ENCODE peak calls at places on chromosomes 1 and 21, in four cellular contexts. One of them, this sample, is unnamed. For H3K4me1, the result is how much of the 10 kb centered on the place peaks cover.

GRCh38 chr1:17893891-17894631 is 138.9 kb downstream of the ACTL8 start:
- DNase-seq in transverse colon: no peak
- DNase-seq in keratinocyte: no peak
- DNase-seq in tibial nerve: no peak
- DNase-seq in this sample: no peak

GRCh38 chr1:6313382-6314265 is 52.7 kb upstream of the GPR153 start:
- DNase-seq in transverse colon: no peak
- DNase-seq in tibial nerve: no peak
- DNase-seq in keratinocyte: no peak
- DNase-seq in this sample: no peak

GRCh38 chr1:85584264-85584781 is 3.8 kb downstream of the CCN1 start:
- DNase-seq in keratinocyte: no peak
- DNase-seq in transverse colon: no peak
- DNase-seq in tibial nerve: no peak
- DNase-seq in this sample: no peak

GRCh38 chr21:17798796-17799195 is 20.4 kb downstream of the C21orf91 start:
- DNase-seq in keratinocyte: no peak
- DNase-seq in transverse colon: no peak
- DNase-seq in tibial nerve: no peak
- DNase-seq in this sample: no peak

GRCh38 chr1:211174375-211174774 is 40.4 kb upstream of the KCNH1 start:
- DNase-seq in transverse colon: no peak
- DNase-seq in tibial nerve: no peak
- DNase-seq in keratinocyte: peak
- DNase-seq in this sample: no peak

GRCh38 chr1:108316545-108316944 is 72.7 kb upstream of the NBPF4 start:
- DNase-seq in transverse colon: no peak
- DNase-seq in keratinocyte: no peak
- DNase-seq in tibial nerve: no peak
- DNase-seq in this sample: no peak

GRCh38 chr1:154446292-154446691 is 41.1 kb downstream of the IL6R start:
- DNase-seq in transverse colon: no peak
- DNase-seq in keratinocyte: no peak
- DNase-seq in tibial nerve: peak
- DNase-seq in this sample: no peak

GRCh38 chr1:65002508-65003315 is 36.4 kb upstream of the JAK1 start:
- DNase-seq in keratinocyte: peak
- DNase-seq in tibial nerve: peak
- DNase-seq in transverse colon: peak
- DNase-seq in this sample: peak

GRCh38 chr1:76141898-76142297 is 67.4 kb downstream of the ST6GALNAC3 start:
- DNase-seq in transverse colon: no peak
- DNase-seq in tibial nerve: no peak
- DNase-seq in keratinocyte: no peak
- DNase-seq in this sample: no peak

GRCh38 chr21:35406600-35406999 is 357.5 kb upstream of the RUNX1 start:
- DNase-seq in keratinocyte: no peak
- DNase-seq in tibial nerve: no peak
- DNase-seq in transverse colon: no peak
- DNase-seq in this sample: no peak

GRCh38 chr1:173112129-173112528 is 61.4 kb upstream of the TNFSF18 start:
- DNase-seq in keratinocyte: no peak
- DNase-seq in tibial nerve: no peak
- DNase-seq in transverse colon: no peak
- DNase-seq in this sample: no peak

GRCh38 chr1:50517488-50517887 is 94.2 kb upstream of the DMRTA2 start:
- DNase-seq in keratinocyte: no peak
- DNase-seq in transverse colon: no peak
- DNase-seq in tibial nerve: no peak
- DNase-seq in this sample: no peak

GRCh38 chr1:54302951-54303843 is 103.0 kb downstream of the SSBP3 start:
- DNase-seq in tibial nerve: no peak
- DNase-seq in transverse colon: no peak
- DNase-seq in keratinocyte: no peak
- DNase-seq in this sample: no peak

GRCh38 chr1:154960446-154961136 is 991 bp downstream of the PYGO2 start:
- DNase-seq in tibial nerve: no peak
- DNase-seq in keratinocyte: no peak
- DNase-seq in transverse colon: no peak
- DNase-seq in this sample: no peak

GRCh38 chr1:165116732-165117131 is 239.8 kb downstream of the LMX1A start:
- DNase-seq in tibial nerve: no peak
- DNase-seq in transverse colon: no peak
- DNase-seq in keratinocyte: peak
- DNase-seq in this sample: no peak

GRCh38 chr1:209406111-209406654 is 177.3 kb upstream of the CAMK1G start:
- DNase-seq in tibial nerve: no peak
- DNase-seq in keratinocyte: no peak
- DNase-seq in transverse colon: no peak
- DNase-seq in this sample: no peak

GRCh38 chr1:165773324-165773965 is 4.8 kb upstream of the TMCO1 start:
- DNase-seq in transverse colon: no peak
- DNase-seq in tibial nerve: no peak
- DNase-seq in keratinocyte: peak
- DNase-seq in this sample: no peak

GRCh38 chr21:31092867-31093266 is 54.6 kb upstream of the KRTAP19-8 start:
- DNase-seq in keratinocyte: no peak
- DNase-seq in transverse colon: no peak
- DNase-seq in tibial nerve: no peak
- DNase-seq in this sample: no peak

GRCh38 chr1:23960291-23960718 is 677 bp downstream of the PNRC2 start:
- DNase-seq in keratinocyte: no peak
- DNase-seq in tibial nerve: no peak
- DNase-seq in transverse colon: no peak
- DNase-seq in this sample: no peak

GRCh38 chr1:210446479-210446878 is 117.8 kb downstream of the HHAT start:
- DNase-seq in tibial nerve: no peak
- DNase-seq in keratinocyte: no peak
- DNase-seq in transverse colon: no peak
- DNase-seq in this sample: peak

GRCh38 chr1:153366261-153366660 is 8.6 kb downstream of the S100A9 start:
- DNase-seq in keratinocyte: no peak
- DNase-seq in transverse colon: no peak
- DNase-seq in tibial nerve: no peak
- DNase-seq in this sample: no peak
- H3K27ac ChIP-seq in keratinocyte: no peak
- H3K27ac ChIP-seq in transverse colon: no peak
- H3K27ac ChIP-seq in tibial nerve: no peak
- H3K27ac ChIP-seq in this sample: no peak

GRCh38 chr1:179128520-179128919 is 46.6 kb downstream of the TOR3A start:
- DNase-seq in transverse colon: no peak
- DNase-seq in tibial nerve: no peak
- DNase-seq in keratinocyte: no peak
- DNase-seq in this sample: no peak
- H3K4me1 ChIP-seq in transverse colon: under half
- H3K4me1 ChIP-seq in tibial nerve: under half
- H3K4me1 ChIP-seq in keratinocyte: half or more
- H3K4me1 ChIP-seq in this sample: under half

GRCh38 chr1:110960777-110961420 is 2.8 kb downstream of the LRIF1 start:
- DNase-seq in tibial nerve: no peak
- DNase-seq in keratinocyte: no peak
- DNase-seq in transverse colon: no peak
- DNase-seq in this sample: no peak

GRCh38 chr1:110957798-110958197 is 5.9 kb downstream of the LRIF1 start:
- DNase-seq in tibial nerve: no peak
- DNase-seq in keratinocyte: no peak
- DNase-seq in transverse colon: no peak
- DNase-seq in this sample: no peak

GRCh38 chr1:110953031-110953430 is 10.7 kb downstream of the LRIF1 start:
- DNase-seq in keratinocyte: no peak
- DNase-seq in transverse colon: no peak
- DNase-seq in tibial nerve: no peak
- DNase-seq in this sample: no peak

GRCh38 chr1:110952031-110952430 is 11.7 kb downstream of the LRIF1 start:
- DNase-seq in tibial nerve: no peak
- DNase-seq in keratinocyte: no peak
- DNase-seq in transverse colon: no peak
- DNase-seq in this sample: no peak

DNA sequence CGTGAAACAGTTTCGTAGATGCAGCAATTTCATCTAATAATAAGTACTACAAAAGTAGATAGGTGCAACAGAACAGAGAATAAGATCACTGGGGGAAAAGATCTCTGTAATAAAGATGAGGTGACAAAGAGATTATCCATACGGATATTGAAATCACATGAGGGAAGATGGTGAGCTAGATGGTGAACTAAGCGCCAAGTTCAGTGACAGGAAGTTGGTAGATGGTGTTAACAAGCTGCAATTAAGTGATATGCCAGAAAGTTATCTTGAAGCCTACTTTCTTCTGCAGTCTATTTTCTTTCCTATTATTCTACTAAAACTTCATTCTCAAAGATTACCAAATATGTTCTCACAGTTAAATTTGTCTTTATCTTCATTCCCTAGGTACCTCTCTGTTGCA is 7.1 kb downstream of the LRIF1 start:
- DNase-seq in keratinocyte: no peak
- DNase-seq in tibial nerve: no peak
- DNase-seq in transverse colon: no peak
- DNase-seq in this sample: no peak
- H3K27ac ChIP-seq in keratinocyte: no peak
- H3K27ac ChIP-seq in tibial nerve: no peak
- H3K27ac ChIP-seq in transverse colon: no peak
- H3K27ac ChIP-seq in this sample: no peak

GRCh38 chr1:8378981-8379470 is 61.1 kb downstream of the SLC45A1 start:
- DNase-seq in transverse colon: no peak
- DNase-seq in keratinocyte: no peak
- DNase-seq in tibial nerve: no peak
- DNase-seq in this sample: no peak

GRCh38 chr1:8379513-8380186 is 61.7 kb downstream of the SLC45A1 start:
- DNase-seq in transverse colon: no peak
- DNase-seq in keratinocyte: no peak
- DNase-seq in tibial nerve: no peak
- DNase-seq in this sample: no peak

GRCh38 chr1:8378202-8378601 is 60.3 kb downstream of the SLC45A1 start:
- DNase-seq in transverse colon: no peak
- DNase-seq in tibial nerve: no peak
- DNase-seq in keratinocyte: no peak
- DNase-seq in this sample: no peak

GRCh38 chr1:8376358-8376840 is 58.5 kb downstream of the SLC45A1 start:
- DNase-seq in transverse colon: no peak
- DNase-seq in tibial nerve: no peak
- DNase-seq in keratinocyte: no peak
- DNase-seq in this sample: no peak

GRCh38 chr1:8377382-8377928 is 59.5 kb downstream of the SLC45A1 start:
- DNase-seq in tibial nerve: no peak
- DNase-seq in keratinocyte: no peak
- DNase-seq in transverse colon: no peak
- DNase-seq in this sample: no peak
- H3K4me1 ChIP-seq in tibial nerve: under half
- H3K4me1 ChIP-seq in keratinocyte: under half
- H3K4me1 ChIP-seq in transverse colon: half or more
- H3K4me1 ChIP-seq in this sample: under half

DNA sequence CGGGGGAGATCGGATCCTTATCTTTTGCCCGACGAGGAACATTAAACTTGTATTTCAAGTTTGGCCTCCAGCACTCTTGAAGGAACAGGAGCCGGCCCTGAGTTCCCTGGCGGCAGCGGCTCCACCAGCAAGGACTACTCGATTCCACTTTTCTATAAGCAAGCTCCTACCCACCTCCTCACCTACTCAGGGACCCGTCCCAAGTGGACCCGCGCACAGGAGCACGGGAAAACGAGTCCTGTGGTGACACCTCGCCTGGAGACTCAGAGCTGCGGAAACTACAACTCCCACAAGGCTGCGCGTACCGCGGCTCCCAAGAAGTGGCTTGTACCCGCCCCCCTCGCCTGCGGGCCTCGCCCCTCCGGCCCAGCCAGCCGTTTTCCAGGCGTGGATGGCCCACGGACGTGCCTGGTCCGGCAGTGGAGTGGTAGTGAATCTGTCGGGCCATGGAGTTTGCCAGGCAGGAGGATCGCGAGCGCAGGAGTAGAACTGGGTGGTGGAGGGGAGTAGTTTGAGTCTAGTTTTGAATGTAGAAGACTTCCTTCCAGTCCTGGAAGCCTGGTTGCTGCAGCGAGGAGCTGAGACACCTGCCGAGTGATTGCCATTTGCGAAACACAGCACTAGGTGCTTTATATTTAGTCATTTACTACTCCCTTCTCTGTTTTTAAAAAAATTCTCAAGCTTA is at the start of gene ACP6:
- DNase-seq in keratinocyte: peak
- DNase-seq in transverse colon: peak
- DNase-seq in tibial nerve: peak
- DNase-seq in this sample: peak
- H3K27ac ChIP-seq in keratinocyte: peak
- H3K27ac ChIP-seq in transverse colon: peak
- H3K27ac ChIP-seq in tibial nerve: peak
- H3K27ac ChIP-seq in this sample: peak

DNA sequence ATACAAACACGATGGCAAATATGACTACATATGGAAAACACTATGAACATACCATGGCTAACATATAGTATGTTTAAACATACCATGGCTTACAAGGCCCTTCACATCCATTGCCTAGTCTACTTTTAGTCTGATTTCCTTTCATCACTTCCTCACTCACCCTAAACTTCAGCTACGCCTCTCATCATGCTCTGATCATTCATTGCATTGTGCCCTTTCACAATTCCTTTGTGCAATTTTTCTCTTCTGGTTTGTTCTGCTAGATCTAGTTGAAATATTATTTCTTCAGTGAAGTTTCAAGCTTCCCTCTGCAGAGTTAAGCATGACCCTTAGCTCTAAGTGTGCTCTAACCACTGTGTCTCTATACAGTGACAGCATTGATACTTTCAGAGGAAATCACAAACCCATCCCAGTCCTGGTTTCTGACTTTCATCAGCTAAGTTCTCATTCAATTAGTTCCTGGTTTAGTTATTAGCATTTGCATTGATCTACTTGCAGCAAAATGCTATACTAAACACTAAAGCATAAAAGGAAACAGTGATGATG is 166.1 kb downstream of the PLA2G4A start:
- DNase-seq in transverse colon: no peak
- DNase-seq in tibial nerve: no peak
- DNase-seq in keratinocyte: no peak
- DNase-seq in this sample: no peak
- H3K4me1 ChIP-seq in transverse colon: under half
- H3K4me1 ChIP-seq in tibial nerve: under half
- H3K4me1 ChIP-seq in keratinocyte: under half
- H3K4me1 ChIP-seq in this sample: under half

DNA sequence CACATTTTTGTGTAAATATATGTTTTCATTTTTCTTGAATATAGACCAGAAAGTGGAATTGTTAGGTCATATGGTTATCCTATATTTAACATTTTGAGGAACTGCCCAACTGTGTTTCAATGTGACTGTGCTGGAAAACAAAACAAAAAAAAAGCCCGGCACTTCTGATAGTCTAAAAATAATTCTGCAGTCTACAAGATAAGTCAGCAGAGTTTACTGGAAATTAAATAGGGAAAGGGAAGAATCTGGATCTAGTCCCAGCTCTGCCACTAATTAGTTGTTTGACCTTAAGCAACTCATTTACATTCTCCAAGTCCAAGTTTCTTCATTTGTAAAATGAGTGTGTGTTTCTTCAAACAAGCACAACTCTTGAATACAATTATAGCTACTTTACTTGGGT is 869.1 kb upstream of the B3GALT2 start:
- DNase-seq in transverse colon: no peak
- DNase-seq in tibial nerve: no peak
- DNase-seq in keratinocyte: no peak
- DNase-seq in this sample: no peak
- H3K27ac ChIP-seq in transverse colon: no peak
- H3K27ac ChIP-seq in tibial nerve: no peak
- H3K27ac ChIP-seq in keratinocyte: no peak
- H3K27ac ChIP-seq in this sample: no peak

This sample was measured in CD8-positive, alpha-beta T cell.